ENCODE peak calls at places on chromosomes 6 and 20, in ten cellular contexts. I, B, Y, C, G, F, H, S, P and R are unnamed samples.

GRCh38 chr20:62122659-62123449 is 579 bp downstream of the LSM14B start:
- DNase-seq in I (no peak), B (peak), Y (no peak), C (peak), G (no peak), F (peak), H (no peak), S (no peak), P (peak), R (peak)

GRCh38 chr20:24756292-24757025 is 192.6 kb upstream of the CST7 start:
- DNase-seq in I (no peak), B (no peak), Y (no peak), C (no peak), G (no peak), F (no peak), H (no peak), S (no peak), P (no peak), R (no peak)

GRCh38 chr6:170150590-170150945 is 140.3 kb downstream of the DLL1 start:
- DNase-seq in I (no peak), B (no peak), Y (no peak), C (no peak), G (no peak), F (no peak), H (no peak), S (no peak), P (no peak), R (no peak)

GRCh38 chr6:166004491-166005275 is 163.0 kb downstream of the TBXT start:
- DNase-seq in I (no peak), B (no peak), Y (no peak), C (no peak), G (no peak), F (no peak), H (no peak), S (no peak), P (no peak), R (no peak)

GRCh38 chr6:27608916-27609883 is 136.3 kb upstream of the ZNF184 start:
- DNase-seq in I (no peak), B (no peak), Y (no peak), C (no peak), G (no peak), F (no peak), H (no peak), S (peak), P (peak), R (peak)

GRCh38 chr20:50111829-50112495 is 988 bp downstream of the UBE2V1 start:
- DNase-seq in I (no peak), B (no peak), Y (no peak), C (no peak), G (no peak), F (no peak), H (no peak), S (no peak), P (no peak), R (no peak)

GRCh38 chr20:61803903-61804804 is 261.5 kb downstream of the TAF4 start:
- DNase-seq in I (no peak), B (no peak), Y (no peak), C (no peak), G (no peak), F (no peak), H (no peak), S (no peak), P (peak), R (no peak)

GRCh38 chr6:41625442-41625841 is 12.8 kb upstream of the MDFI start:
- DNase-seq in I (no peak), B (no peak), Y (no peak), C (no peak), G (no peak), F (no peak), H (no peak), S (no peak), P (no peak), R (peak)

GRCh38 chr6:137751768-137752560 is 115.1 kb upstream of the TNFAIP3 start:
- DNase-seq in I (no peak), B (no peak), Y (no peak), C (no peak), G (no peak), F (no peak), H (no peak), S (no peak), P (no peak), R (no peak)

GRCh38 chr20:38136421-38137245 is 28.4 kb downstream of the TGM2 start:
- DNase-seq in I (no peak), B (no peak), Y (no peak), C (no peak), G (no peak), F (no peak), H (no peak), S (no peak), P (no peak), R (no peak)